ENCODE peak calls at places on chromosomes 12 and 14, in eight cellular contexts. S, B, T, Q, L, X, W and F are unnamed samples.
A peak's percentile ranks its signal among the peaks of the same experiment; 100 is the strongest.

GRCh38 chr12:53578783-53579182 is 47.4 kb downstream of the ATF7 start:
- DNase-seq in Q (no peak), X (no peak), L (no peak), S (no peak), B (no peak), W (no peak), T (no peak), F (no peak)

GRCh38 chr12:1324900-1325299 is 269.5 kb downstream of the FBXL14 start:
- DNase-seq in L (no peak), W (no peak), X (no peak), S (no peak), B (no peak), T (no peak), Q (no peak), F (no peak)

GRCh38 chr14:19911114-19911513 is 9.3 kb upstream of the OR4K5 start:
- DNase-seq in B (no peak), Q (no peak), T (no peak), L (no peak), S (no peak), X (no peak), W (no peak), F (no peak)

GRCh38 chr12:104213952-104214351 is 1.6 kb upstream of the TXNRD1 start:
- DNase-seq in S (no peak), Q (no peak), L (no peak), T (peak; percentile 14), B (peak; percentile 47), W (peak; percentile 71), X (no peak), F (no peak)

GRCh38 chr14:49314756-49315155 is 271.4 kb downstream of the RPS29 start:
- DNase-seq in X (no peak), L (no peak), W (peak; percentile 34), B (no peak), T (peak; percentile 27), S (no peak), Q (no peak), F (no peak)

GRCh38 chr14:77859934-77860570 is 60.1 kb downstream of the ADCK1 start:
- DNase-seq in B (no peak), L (no peak), S (no peak), Q (no peak), T (no peak), X (no peak), W (no peak), F (no peak)

GRCh38 chr12:69873429-69873828 is 48.4 kb downstream of the MYRFL start:
- DNase-seq in T (no peak), Q (no peak), S (no peak), B (no peak), L (no peak), X (no peak), W (peak; percentile 76), F (no peak)

GRCh38 chr12:46198913-46199312 is 69.9 kb downstream of the SLC38A1 start:
- DNase-seq in Q (no peak), B (no peak), L (no peak), T (no peak), S (no peak), X (no peak), W (no peak), F (no peak)

GRCh38 chr14:87863047-87863446 is 129.9 kb downstream of the GALC start:
- DNase-seq in B (no peak), Q (no peak), L (no peak), X (no peak), W (no peak), T (no peak), S (no peak), F (no peak)

GRCh38 chr14:93655078-93655750 is 133.1 kb downstream of the PRIMA1 start:
- DNase-seq in W (peak; percentile 65), T (peak; percentile 40), X (no peak), S (peak; percentile 48), B (peak; percentile 3), L (no peak), Q (no peak), F (peak; percentile 13)

GRCh38 chr12:124686001-124686884 is 118.8 kb upstream of the NCOR2 start:
- DNase-seq in S (no peak), Q (no peak), X (no peak), W (peak; percentile 53), L (no peak), B (no peak), T (peak; percentile 54), F (no peak)

GRCh38 chr14:45649051-45649450 is 396.0 kb upstream of the MIS18BP1 start:
- DNase-seq in Q (no peak), B (no peak), X (no peak), T (peak; percentile 4), L (no peak), S (no peak), W (no peak), F (no peak)

GRCh38 chr12:153080-153746 is 60.7 kb downstream of the SLC6A12 start:
- DNase-seq in W (peak; percentile 60), B (no peak), L (no peak), T (peak; percentile 40), X (peak; percentile 55), Q (peak; percentile 80), S (peak; percentile 56), F (peak; percentile 12)

GRCh38 chr12:25388216-25388615 is 137.5 kb upstream of the KRAS start:
- DNase-seq in W (no peak), X (no peak), S (no peak), L (no peak), T (no peak), Q (no peak), B (no peak), F (no peak)

GRCh38 chr12:109056891-109057290 is 4.5 kb downstream of the USP30 start:
- DNase-seq in S (no peak), X (no peak), Q (no peak), W (no peak), T (no peak), B (no peak), L (no peak), F (no peak)

GRCh38 chr12:93140309-93140708 is 211.2 kb upstream of the EEA1 start:
- DNase-seq in W (no peak), X (no peak), S (no peak), Q (no peak), L (no peak), T (no peak), B (no peak), F (no peak)

GRCh38 chr12:93078092-93078491 is 149.0 kb upstream of the EEA1 start:
- DNase-seq in Q (no peak), B (no peak), T (no peak), S (no peak), X (no peak), W (no peak), L (no peak), F (no peak)

GRCh38 chr14:70052990-70053389 is 135.8 kb downstream of the SLC8A3 start:
- DNase-seq in L (no peak), T (peak; percentile 23), Q (no peak), W (peak; percentile 59), B (no peak), S (no peak), X (no peak), F (no peak)

GRCh38 chr12:4567073-4567881 is 5.3 kb downstream of the DYRK4 start:
- DNase-seq in T (no peak), S (no peak), L (no peak), B (no peak), W (no peak), X (no peak), Q (no peak), F (no peak)

GRCh38 chr14:24122971-24123370 is 7.5 kb upstream of the FITM1 start:
- DNase-seq in S (no peak), B (no peak), L (no peak), T (no peak), Q (no peak), W (no peak), X (no peak), F (no peak)

GRCh38 chr14:62081012-62081612 is 318.9 kb downstream of the SNAPC1 start:
- DNase-seq in S (no peak), X (no peak), T (no peak), L (no peak), B (no peak), Q (no peak), W (no peak), F (peak; percentile 72)

GRCh38 chr12:87812030-87812429 is 217.2 kb downstream of the C12orf50 start:
- DNase-seq in S (no peak), X (no peak), T (no peak), Q (no peak), B (no peak), L (no peak), W (no peak), F (no peak)

GRCh38 chr12:98697209-98697608 is 52.1 kb downstream of the APAF1 start:
- DNase-seq in S (no peak), Q (no peak), B (no peak), W (no peak), X (no peak), T (no peak), L (no peak), F (no peak)

DNA sequence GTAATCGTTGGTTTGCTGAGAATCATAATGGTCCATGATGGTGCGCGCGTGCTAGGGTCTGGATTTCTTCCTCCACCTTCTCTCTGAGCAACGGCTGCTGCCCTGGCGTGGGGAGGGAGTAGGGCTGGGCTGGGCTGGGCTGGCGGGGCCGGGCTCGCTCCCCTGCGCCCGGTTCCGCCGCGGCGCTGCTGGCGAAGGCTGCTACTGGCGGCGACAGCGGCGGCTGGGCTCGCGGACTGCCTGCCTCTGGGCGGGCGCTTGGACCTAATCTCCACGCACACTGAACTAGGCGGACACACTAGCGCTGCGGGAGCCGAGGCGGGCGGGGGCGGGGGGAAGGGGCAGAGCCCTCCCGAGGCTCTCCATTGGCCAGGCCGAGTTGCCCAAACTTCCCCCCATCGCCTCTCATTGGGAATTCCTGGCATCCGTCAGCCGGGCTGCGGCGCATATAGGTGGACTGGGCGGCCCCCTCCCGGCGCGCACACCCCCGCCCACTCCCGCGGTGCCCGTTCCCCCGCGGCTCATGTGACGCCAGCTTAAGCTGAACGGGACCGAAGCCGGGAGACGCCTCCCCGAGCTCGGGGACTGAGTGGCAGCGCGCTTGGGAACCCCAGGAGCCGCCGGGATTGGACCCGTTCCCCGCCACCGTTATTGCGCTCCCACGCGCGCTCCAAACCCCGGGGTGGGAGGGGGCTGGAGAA is at the start of gene ACTN1:
- DNase-seq in Q (peak; percentile 96), S (peak; percentile 89), B (peak; percentile 92), T (peak; percentile 98), W (peak; percentile 99), X (peak; percentile 75), L (peak; percentile 98), F (no peak)
- H3K4me3 ChIP-seq in Q (peak within 1 kb of the TSS; percentile 98), S (peak within 1 kb of the TSS; percentile 93), B (peak within 1 kb of the TSS; percentile 98), T (peak within 1 kb of the TSS; percentile 96), W (peak within 1 kb of the TSS; percentile 71), X (peak within 1 kb of the TSS; percentile 86), L (peak within 1 kb of the TSS; percentile 88), F (peak within 1 kb of the TSS; percentile 52)

GRCh38 chr12:110403146-110403974 is at the start of gene ANAPC7:
- DNase-seq in B (peak; percentile 41), T (peak; percentile 90), W (peak; percentile 94), X (peak; percentile 88), S (peak; percentile 83), L (peak; percentile 97), Q (peak; percentile 89), F (peak; percentile 74)
- TF ChIP-seq CTCF in B (peak; percentile 14), T (peak; percentile 20), W (peak; percentile 11), X (no peak), S (no peak), L (no peak), Q (no peak), F (no peak)

GRCh38 chr12:106248849-106249371 is 1.1 kb upstream of the CKAP4 start:
- DNase-seq in Q (no peak), T (peak; percentile 47), W (peak; percentile 54), B (no peak), S (no peak), X (peak; percentile 47), L (no peak), F (no peak)
- H3K4me3 ChIP-seq in Q (peak overlapping the region; percentile 89), T (peak overlapping the region; percentile 85), W (peak overlapping the region; percentile 49), B (peak overlapping the region; percentile 86), S (peak overlapping the region; percentile 72), X (peak overlapping the region; percentile 50), L (no peak overlapping the region), F (peak overlapping the region; percentile 91)

GRCh38 chr14:75982724-75983358 is 1.0 kb upstream of the TGFB3 start:
- DNase-seq in B (no peak), L (peak; percentile 91), Q (peak; percentile 67), T (peak; percentile 39), X (no peak), W (peak; percentile 80), S (no peak), F (no peak)
- TF ChIP-seq CTCF in B (peak; percentile 2), L (no peak), Q (peak; percentile 11), T (no peak), X (no peak), W (no peak), S (no peak), F (no peak)